ENCODE peak calls at places on chromosomes 11 and 22, in eight cellular contexts. O, U, F, H, Q, N, A and Y are unnamed samples.

GRCh38 chr11:69905611-69906452 is 86.6 kb upstream of the FGF3 start:
- DNase-seq in O (no peak), U (no peak), F (no peak), H (no peak), Q (peak; percentile 45), N (no peak), A (no peak), Y (no peak)

GRCh38 chr22:45418056-45418769 is 4.7 kb downstream of the RIBC2 start:
- DNase-seq in O (no peak), U (no peak), F (no peak), H (no peak), Q (peak; percentile 35), N (no peak), A (peak; percentile 6), Y (no peak)

GRCh38 chr11:66841861-66842260 is 1.4 kb upstream of the RCE1 start:
- DNase-seq in O (no peak), U (no peak), F (no peak), H (no peak), Q (peak; percentile 67), N (no peak), A (peak; percentile 15), Y (no peak)

GRCh38 chr11:117985953-117986887 is at the start of gene IL10RA:
- DNase-seq in O (peak; percentile 71), U (peak; percentile 64), F (peak; percentile 81), H (peak; percentile 84), Q (peak; percentile 95), N (peak; percentile 84), A (peak; percentile 56), Y (no peak)

GRCh38 chr22:39224550-39224949 is 20.2 kb downstream of the PDGFB start:
- DNase-seq in O (no peak), U (no peak), F (no peak), H (no peak), Q (no peak), N (no peak), A (no peak), Y (no peak)

GRCh38 chr11:44622721-44623258 is 57.3 kb downstream of the CD82 start:
- DNase-seq in O (no peak), U (no peak), F (no peak), H (peak; percentile 10), Q (no peak), N (no peak), A (peak; percentile 11), Y (no peak)

GRCh38 chr11:81989093-81989492 is 744.6 kb downstream of the FAM181B start:
- DNase-seq in O (no peak), U (peak; percentile 45), F (no peak), H (no peak), Q (no peak), N (no peak), A (peak; percentile 24), Y (peak; percentile 50)

GRCh38 chr22:46469701-46470100 is 67.7 kb downstream of the CELSR1 start:
- DNase-seq in O (no peak), U (no peak), F (no peak), H (no peak), Q (peak; percentile 46), N (no peak), A (peak; percentile 32), Y (no peak)

GRCh38 chr11:42631223-42631843 is 680.5 kb upstream of the API5 start:
- DNase-seq in O (no peak), U (peak; percentile 21), F (no peak), H (no peak), Q (no peak), N (no peak), A (no peak), Y (no peak)

GRCh38 chr11:65822760-65823528 is 10.8 kb upstream of the SNX32 start:
- DNase-seq in O (no peak), U (no peak), F (no peak), H (no peak), Q (no peak), N (no peak), A (no peak), Y (no peak)

GRCh38 chr22:20943104-20943933 is 23.7 kb upstream of the AIFM3 start:
- DNase-seq in O (no peak), U (no peak), F (no peak), H (no peak), Q (no peak), N (no peak), A (no peak), Y (no peak)

GRCh38 chr11:17699157-17700114 is 19.9 kb upstream of the MYOD1 start:
- DNase-seq in O (no peak), U (peak; percentile 38), F (peak; percentile 85), H (no peak), Q (no peak), N (no peak), A (no peak), Y (no peak)

GRCh38 chr11:39990413-39990812 is 1469.0 kb downstream of the LRRC4C start:
- DNase-seq in O (no peak), U (no peak), F (no peak), H (no peak), Q (no peak), N (no peak), A (no peak), Y (no peak)

GRCh38 chr11:68012044-68012842 is 2.1 kb downstream of the ALDH3B1 start:
- DNase-seq in O (no peak), U (no peak), F (no peak), H (peak; percentile 28), Q (peak; percentile 76), N (no peak), A (no peak), Y (no peak)
- H3K27ac ChIP-seq in O (peak overlapping the region; percentile 99), U (peak overlapping the region; percentile 99), F (no peak overlapping the region), H (no peak overlapping the region), Q (peak overlapping the region; percentile 95), N (no peak overlapping the region), A (peak overlapping the region; percentile 95), Y (peak overlapping the region; percentile 98)

GRCh38 chr11:85718991-85719807 is 33.2 kb upstream of the CCDC89 start:
- DNase-seq in O (peak; percentile 86), U (peak; percentile 98), F (peak; percentile 51), H (peak; percentile 20), Q (peak; percentile 82), N (no peak), A (no peak), Y (peak; percentile 68)
- H3K27ac ChIP-seq in O (peak overlapping the region; percentile 77), U (peak overlapping the region; percentile 81), F (peak overlapping the region; percentile 64), H (no peak overlapping the region), Q (no peak overlapping the region), N (no peak overlapping the region), A (no peak overlapping the region), Y (peak overlapping the region; percentile 49)

GRCh38 chr11:34218067-34218466 is 112.6 kb downstream of the NAT10 start:
- DNase-seq in O (no peak), U (no peak), F (no peak), H (no peak), Q (no peak), N (no peak), A (no peak), Y (no peak)

GRCh38 chr11:34209809-34210208 is 104.4 kb downstream of the NAT10 start:
- DNase-seq in O (no peak), U (peak; percentile 20), F (no peak), H (no peak), Q (no peak), N (no peak), A (no peak), Y (no peak)

GRCh38 chr11:34214961-34215805 is 109.8 kb downstream of the NAT10 start:
- DNase-seq in O (peak; percentile 63), U (peak; percentile 93), F (no peak), H (no peak), Q (no peak), N (no peak), A (no peak), Y (no peak)

GRCh38 chr11:34215806-34216453 is 110.5 kb downstream of the NAT10 start:
- DNase-seq in O (no peak), U (no peak), F (no peak), H (no peak), Q (no peak), N (no peak), A (no peak), Y (no peak)

GRCh38 chr11:34213366-34213765 is 107.9 kb downstream of the NAT10 start:
- DNase-seq in O (peak; percentile 50), U (peak; percentile 74), F (no peak), H (no peak), Q (no peak), N (no peak), A (no peak), Y (no peak)
- H3K27ac ChIP-seq in O (peak overlapping the region; percentile 61), U (no peak overlapping the region), F (no peak overlapping the region), H (no peak overlapping the region), Q (no peak overlapping the region), N (no peak overlapping the region), A (no peak overlapping the region), Y (no peak overlapping the region)

GRCh38 chr11:61766353-61766841 is 14.0 kb downstream of the MYRF start:
- DNase-seq in O (no peak), U (no peak), F (no peak), H (no peak), Q (no peak), N (no peak), A (no peak), Y (no peak)

GRCh38 chr11:61769169-61769920 is 16.9 kb downstream of the MYRF start:
- DNase-seq in O (peak; percentile 58), U (no peak), F (no peak), H (peak; percentile 35), Q (no peak), N (no peak), A (no peak), Y (no peak)

GRCh38 chr11:61771195-61771894 is 18.9 kb downstream of the MYRF start:
- DNase-seq in O (no peak), U (no peak), F (no peak), H (no peak), Q (no peak), N (no peak), A (no peak), Y (no peak)

GRCh38 chr11:61769946-61770683 is 17.7 kb downstream of the MYRF start:
- DNase-seq in O (no peak), U (no peak), F (no peak), H (no peak), Q (no peak), N (no peak), A (no peak), Y (no peak)

GRCh38 chr11:61768376-61769076 is 16.1 kb downstream of the MYRF start:
- DNase-seq in O (no peak), U (no peak), F (no peak), H (no peak), Q (no peak), N (no peak), A (no peak), Y (no peak)
- H3K27ac ChIP-seq in O (peak overlapping the region; percentile 70), U (no peak overlapping the region), F (no peak overlapping the region), H (no peak overlapping the region), Q (no peak overlapping the region), N (no peak overlapping the region), A (no peak overlapping the region), Y (no peak overlapping the region)